ENCODE peak calls at places on chromosome 12, in four cellular contexts. One of them, this sample, is unnamed. For H3K4me1, the result is how much of the 10 kb centered on the place peaks cover.

GRCh38 chr12:9957834-9958233 is 13.4 kb upstream of the CLEC12A start:
- DNase-seq in transverse colon: no peak
- DNase-seq in body of pancreas: no peak
- DNase-seq in uterus: no peak
- DNase-seq in this sample: no peak

GRCh38 chr12:28378749-28379148 is 188.5 kb downstream of the CCDC91 start:
- DNase-seq in transverse colon: no peak
- DNase-seq in body of pancreas: no peak
- DNase-seq in uterus: no peak
- DNase-seq in this sample: peak

GRCh38 chr12:14920475-14921126 is 17.7 kb downstream of the ERP27 start:
- DNase-seq in transverse colon: no peak
- DNase-seq in body of pancreas: no peak
- DNase-seq in uterus: no peak
- DNase-seq in this sample: no peak

GRCh38 chr12:4505381-4505986 is 33.2 kb upstream of the RAD51AP1 start:
- DNase-seq in transverse colon: no peak
- DNase-seq in body of pancreas: no peak
- DNase-seq in uterus: no peak
- DNase-seq in this sample: no peak

GRCh38 chr12:82756303-82756702 is 69.6 kb downstream of the TMTC2 start:
- DNase-seq in transverse colon: no peak
- DNase-seq in body of pancreas: no peak
- DNase-seq in uterus: no peak
- DNase-seq in this sample: no peak

GRCh38 chr12:76558684-76559276 is 791 bp downstream of the OSBPL8 start:
- DNase-seq in transverse colon: peak
- DNase-seq in body of pancreas: peak
- DNase-seq in uterus: peak
- DNase-seq in this sample: peak

GRCh38 chr12:94186461-94187237 is 38.3 kb downstream of the PLXNC1 start:
- DNase-seq in transverse colon: no peak
- DNase-seq in body of pancreas: peak
- DNase-seq in uterus: peak
- DNase-seq in this sample: peak

GRCh38 chr12:115828151-115828550 is 449.3 kb downstream of the MED13L start:
- DNase-seq in transverse colon: no peak
- DNase-seq in body of pancreas: no peak
- DNase-seq in uterus: no peak
- DNase-seq in this sample: no peak

GRCh38 chr12:27083861-27084271 is 1.5 kb upstream of the C12orf71 start:
- DNase-seq in transverse colon: no peak
- DNase-seq in body of pancreas: no peak
- DNase-seq in uterus: no peak
- DNase-seq in this sample: no peak

DNA sequence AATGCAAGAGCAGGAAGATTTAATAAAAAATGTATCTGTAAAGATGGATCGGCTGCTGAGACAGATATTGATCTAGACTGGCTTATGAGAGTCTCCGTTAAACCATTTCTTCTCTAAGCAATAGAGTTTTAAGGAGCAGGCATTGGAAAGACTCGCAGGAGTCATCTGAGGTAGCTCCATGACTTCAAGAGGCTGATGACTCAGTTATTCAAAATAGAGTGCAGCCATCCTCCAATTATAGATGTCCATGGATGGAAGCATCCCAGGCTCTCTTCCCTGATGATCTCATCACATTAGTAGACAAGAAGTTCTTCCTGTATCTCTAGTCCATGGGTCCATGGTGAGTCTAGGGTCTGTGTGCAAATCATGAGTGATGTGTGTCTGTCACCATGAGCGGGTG is 638.3 kb upstream of the TMEM132C start:
- DNase-seq in transverse colon: no peak
- DNase-seq in body of pancreas: no peak
- DNase-seq in uterus: no peak
- DNase-seq in this sample: no peak
- H3K4me3 ChIP-seq in transverse colon: no peak
- H3K4me3 ChIP-seq in body of pancreas: no peak
- H3K4me3 ChIP-seq in uterus: no peak
- H3K4me3 ChIP-seq in this sample: no peak

GRCh38 chr12:103978384-103978982 is 12.8 kb downstream of the TDG start:
- DNase-seq in transverse colon: no peak
- DNase-seq in body of pancreas: no peak
- DNase-seq in uterus: no peak
- DNase-seq in this sample: no peak
- TF ChIP-seq POLR2A in transverse colon: no peak
- TF ChIP-seq POLR2A in body of pancreas: no peak
- TF ChIP-seq POLR2A in uterus: no peak
- TF ChIP-seq POLR2A in this sample: no peak

GRCh38 chr12:65951697-65952096 is 127.4 kb downstream of the HMGA2 start:
- DNase-seq in transverse colon: no peak
- DNase-seq in body of pancreas: no peak
- DNase-seq in uterus: no peak
- DNase-seq in this sample: no peak
- H3K4me1 ChIP-seq in transverse colon: under half
- H3K4me1 ChIP-seq in body of pancreas: under half
- H3K4me1 ChIP-seq in uterus: under half
- H3K4me1 ChIP-seq in this sample: under half

DNA sequence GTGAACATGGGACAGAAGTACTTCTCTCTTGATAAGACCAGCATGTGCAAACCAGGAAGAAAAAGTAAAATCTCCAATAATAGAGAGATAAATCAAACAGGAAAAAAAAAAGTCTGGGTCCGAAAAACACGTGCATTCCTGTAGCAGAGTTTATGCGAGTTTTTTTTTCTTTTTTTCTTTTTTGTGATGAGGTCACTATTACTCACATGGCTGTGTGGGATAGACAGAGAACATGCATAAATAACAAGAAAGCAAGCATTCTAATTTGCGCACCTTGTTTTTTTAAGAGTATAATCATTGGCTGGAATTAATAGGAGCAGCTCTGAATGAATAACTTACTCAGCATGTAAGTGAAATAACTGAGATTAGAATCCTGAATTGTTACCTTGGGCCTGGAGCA is 91.9 kb upstream of the CPM start:
- DNase-seq in transverse colon: no peak
- DNase-seq in body of pancreas: no peak
- DNase-seq in uterus: no peak
- DNase-seq in this sample: no peak
- H3K4me3 ChIP-seq in transverse colon: no peak
- H3K4me3 ChIP-seq in body of pancreas: no peak
- H3K4me3 ChIP-seq in uterus: no peak
- H3K4me3 ChIP-seq in this sample: no peak

DNA sequence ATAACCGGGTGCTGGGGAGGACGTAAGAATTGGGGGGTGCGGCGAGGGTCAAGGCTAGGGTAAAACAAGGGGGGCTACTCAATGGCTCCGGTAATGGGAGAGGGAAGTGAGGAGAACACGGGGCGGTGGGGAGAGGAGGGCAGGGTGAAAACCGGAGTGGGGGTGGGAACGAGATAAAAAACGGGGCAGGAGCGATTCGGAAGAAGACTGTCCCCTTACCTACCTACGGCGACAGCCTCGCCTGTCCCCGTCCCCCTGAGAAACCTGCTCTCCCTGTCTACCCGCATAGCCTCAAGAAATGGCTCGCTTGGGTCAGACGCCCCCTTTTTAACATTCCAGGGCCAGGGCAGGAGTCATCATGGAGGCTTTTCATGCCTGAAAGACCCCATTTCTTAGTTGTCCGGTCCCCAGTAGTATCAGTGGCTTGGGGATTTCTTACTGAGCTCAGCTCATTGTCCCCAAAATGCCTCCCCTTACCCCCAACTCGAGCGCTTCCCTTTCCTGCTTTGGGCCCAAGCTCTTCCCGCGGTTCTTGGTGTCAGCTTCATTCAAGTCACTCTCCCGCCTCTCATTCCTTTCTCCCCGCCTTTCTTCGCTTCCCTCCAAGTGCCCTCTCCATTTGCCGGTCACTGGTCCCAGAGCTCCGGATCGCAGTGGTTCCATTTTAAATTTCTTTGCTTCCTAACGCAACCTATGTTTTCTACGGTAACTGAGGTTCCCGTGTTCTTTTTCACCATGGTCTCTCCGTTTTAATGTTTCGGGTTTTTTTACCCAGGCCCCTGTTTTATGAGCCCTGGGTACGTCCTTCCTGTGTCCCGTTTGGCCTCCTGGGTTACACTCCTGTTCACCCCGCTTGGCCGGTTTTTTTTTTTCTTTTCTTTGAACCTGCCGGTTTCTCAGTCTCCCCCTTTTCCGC is 1.2 kb upstream of the WSB2 start:
- DNase-seq in transverse colon: peak
- DNase-seq in body of pancreas: peak
- DNase-seq in uterus: peak
- DNase-seq in this sample: peak
- TF ChIP-seq POLR2A in transverse colon: peak
- TF ChIP-seq POLR2A in body of pancreas: peak
- TF ChIP-seq POLR2A in uterus: no peak
- TF ChIP-seq POLR2A in this sample: no peak

DNA sequence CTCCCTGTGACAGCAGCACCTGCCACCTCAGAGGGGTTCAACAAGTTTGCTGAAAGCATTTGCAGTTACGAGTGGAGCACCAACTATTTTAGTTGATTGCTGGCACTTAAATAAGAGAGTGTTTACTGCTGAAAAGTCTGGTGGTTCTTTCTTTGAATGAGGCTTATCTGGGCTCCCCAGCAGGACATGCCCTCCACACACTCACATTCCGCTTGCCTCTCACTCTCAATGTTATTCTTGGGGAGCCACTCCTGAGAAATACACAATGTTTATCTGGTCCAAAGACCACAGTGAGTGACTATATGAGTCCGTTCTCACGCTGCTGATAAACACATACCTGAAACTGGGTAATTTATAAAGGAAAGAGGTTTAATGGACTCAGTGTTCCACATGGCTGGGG is 31.9 kb downstream of the NT5DC3 start:
- DNase-seq in transverse colon: no peak
- DNase-seq in body of pancreas: no peak
- DNase-seq in uterus: no peak
- DNase-seq in this sample: no peak
- H3K4me1 ChIP-seq in transverse colon: under half
- H3K4me1 ChIP-seq in body of pancreas: under half
- H3K4me1 ChIP-seq in uterus: under half
- H3K4me1 ChIP-seq in this sample: under half

GRCh38 chr12:130714091-130714590 is 2.0 kb downstream of the RIMBP2 start:
- DNase-seq in transverse colon: no peak
- DNase-seq in body of pancreas: no peak
- DNase-seq in uterus: no peak
- DNase-seq in this sample: no peak
- H3K4me3 ChIP-seq in transverse colon: peak
- H3K4me3 ChIP-seq in body of pancreas: no peak
- H3K4me3 ChIP-seq in uterus: peak
- H3K4me3 ChIP-seq in this sample: peak